ENCODE peak calls at places on chromosome 13, in nine cellular contexts. Z, A, X, L, I, Y, N, O and R are unnamed samples.
A peak's percentile ranks its signal among the peaks of the same experiment; 100 is the strongest.

GRCh38 chr13:75384881-75385707 is 96.9 kb downstream of the TBC1D4 start:
- DNase-seq in L (no peak), Z (no peak), N (no peak), A (no peak), X (no peak), Y (no peak), I (no peak), O (no peak), R (no peak)

GRCh38 chr13:32040689-32041088 is 9.1 kb downstream of the FRY start:
- DNase-seq in X (no peak), Y (no peak), Z (no peak), A (no peak), I (no peak), O (no peak), N (no peak), L (no peak), R (no peak)

GRCh38 chr13:27270594-27271520 is at the start of gene RASL11A:
- DNase-seq in X (peak; percentile 72), Z (peak; percentile 28), O (peak; percentile 94), Y (no peak), I (peak; percentile 85), L (peak; percentile 69), A (peak; percentile 82), N (peak; percentile 58), R (no peak)

GRCh38 chr13:110498327-110498726 is 63.2 kb downstream of the RAB20 start:
- DNase-seq in Z (no peak), N (no peak), Y (no peak), A (no peak), I (no peak), O (no peak), X (no peak), L (no peak), R (no peak)

GRCh38 chr13:52104624-52105023 is 24.2 kb downstream of the NEK5 start:
- DNase-seq in N (no peak), I (no peak), A (no peak), Z (no peak), L (no peak), X (no peak), Y (no peak), O (no peak), R (no peak)

GRCh38 chr13:25943081-25943480 is 108.7 kb downstream of the SHISA2 start:
- DNase-seq in X (no peak), Y (no peak), A (no peak), O (no peak), I (no peak), L (no peak), N (no peak), Z (no peak), R (no peak)

GRCh38 chr13:37944476-37945442 is 75.2 kb upstream of the TRPC4 start:
- DNase-seq in L (no peak), X (no peak), A (no peak), I (no peak), N (no peak), Y (no peak), O (peak; percentile 4), Z (no peak), R (no peak)

GRCh38 chr13:29954082-29955043 is 103.9 kb upstream of the UBL3 start:
- DNase-seq in L (no peak), N (no peak), A (no peak), O (no peak), Y (no peak), X (no peak), Z (no peak), I (no peak), R (no peak)